ENCODE peak calls at places on chromosomes 3 and 15, in nine cellular contexts. One of them, this sample, is unnamed.

GRCh38 chr3:194218646-194219453 is 82.9 kb downstream of the HES1 start:
- DNase-seq in colonic mucosa: no peak
- DNase-seq in lower lobe of right lung: no peak
- DNase-seq in cardiac muscle cell: no peak
- DNase-seq in CD4-positive, alpha-beta T cell: no peak
- DNase-seq in Panc1: no peak
- DNase-seq in prostate gland: no peak
- DNase-seq in WERI-Rb-1: no peak
- DNase-seq in sigmoid colon: no peak
- DNase-seq in this sample: no peak

GRCh38 chr3:69770219-69770618 is 31.0 kb downstream of the MITF start:
- DNase-seq in cardiac muscle cell: no peak
- DNase-seq in WERI-Rb-1: no peak
- DNase-seq in Panc1: peak
- DNase-seq in prostate gland: no peak
- DNase-seq in lower lobe of right lung: no peak
- DNase-seq in sigmoid colon: no peak
- DNase-seq in colonic mucosa: no peak
- DNase-seq in CD4-positive, alpha-beta T cell: no peak
- DNase-seq in this sample: no peak

GRCh38 chr15:98722645-98723044 is 74.3 kb downstream of the IGF1R start:
- DNase-seq in cardiac muscle cell: no peak
- DNase-seq in lower lobe of right lung: no peak
- DNase-seq in CD4-positive, alpha-beta T cell: no peak
- DNase-seq in WERI-Rb-1: no peak
- DNase-seq in sigmoid colon: no peak
- DNase-seq in prostate gland: no peak
- DNase-seq in colonic mucosa: no peak
- DNase-seq in Panc1: no peak
- DNase-seq in this sample: no peak

GRCh38 chr15:95162521-95162920 is 931.2 kb downstream of the MCTP2 start:
- DNase-seq in colonic mucosa: no peak
- DNase-seq in sigmoid colon: no peak
- DNase-seq in prostate gland: no peak
- DNase-seq in CD4-positive, alpha-beta T cell: no peak
- DNase-seq in Panc1: no peak
- DNase-seq in lower lobe of right lung: no peak
- DNase-seq in cardiac muscle cell: no peak
- DNase-seq in WERI-Rb-1: no peak
- DNase-seq in this sample: no peak

GRCh38 chr15:95304116-95304873 is 1026.2 kb upstream of the NR2F2 start:
- DNase-seq in colonic mucosa: no peak
- DNase-seq in sigmoid colon: peak
- DNase-seq in prostate gland: no peak
- DNase-seq in CD4-positive, alpha-beta T cell: no peak
- DNase-seq in Panc1: no peak
- DNase-seq in lower lobe of right lung: no peak
- DNase-seq in WERI-Rb-1: no peak
- DNase-seq in cardiac muscle cell: peak
- DNase-seq in this sample: no peak

GRCh38 chr3:50624634-50625033 is 7.7 kb downstream of the MAPKAPK3 start:
- DNase-seq in cardiac muscle cell: no peak
- DNase-seq in colonic mucosa: no peak
- DNase-seq in sigmoid colon: no peak
- DNase-seq in Panc1: no peak
- DNase-seq in prostate gland: no peak
- DNase-seq in lower lobe of right lung: no peak
- DNase-seq in CD4-positive, alpha-beta T cell: no peak
- DNase-seq in WERI-Rb-1: no peak
- DNase-seq in this sample: no peak

GRCh38 chr15:27238209-27238608 is 267.2 kb downstream of the GABRG3 start:
- DNase-seq in lower lobe of right lung: no peak
- DNase-seq in sigmoid colon: no peak
- DNase-seq in cardiac muscle cell: no peak
- DNase-seq in Panc1: no peak
- DNase-seq in WERI-Rb-1: no peak
- DNase-seq in prostate gland: no peak
- DNase-seq in colonic mucosa: no peak
- DNase-seq in CD4-positive, alpha-beta T cell: no peak
- DNase-seq in this sample: no peak

GRCh38 chr15:79209116-79209515 is 73.4 kb upstream of the ANKRD34C start:
- DNase-seq in lower lobe of right lung: no peak
- DNase-seq in prostate gland: no peak
- DNase-seq in CD4-positive, alpha-beta T cell: no peak
- DNase-seq in cardiac muscle cell: peak
- DNase-seq in Panc1: no peak
- DNase-seq in sigmoid colon: no peak
- DNase-seq in colonic mucosa: no peak
- DNase-seq in WERI-Rb-1: no peak
- DNase-seq in this sample: no peak

GRCh38 chr3:13391308-13391707 is 28.8 kb downstream of the NUP210 start:
- DNase-seq in sigmoid colon: no peak
- DNase-seq in lower lobe of right lung: no peak
- DNase-seq in WERI-Rb-1: no peak
- DNase-seq in Panc1: no peak
- DNase-seq in CD4-positive, alpha-beta T cell: peak
- DNase-seq in cardiac muscle cell: no peak
- DNase-seq in prostate gland: no peak
- DNase-seq in colonic mucosa: no peak
- DNase-seq in this sample: no peak

GRCh38 chr3:15974647-15975046 is 176.9 kb upstream of the ANKRD28 start:
- DNase-seq in colonic mucosa: no peak
- DNase-seq in Panc1: no peak
- DNase-seq in WERI-Rb-1: no peak
- DNase-seq in cardiac muscle cell: no peak
- DNase-seq in CD4-positive, alpha-beta T cell: no peak
- DNase-seq in prostate gland: no peak
- DNase-seq in sigmoid colon: no peak
- DNase-seq in lower lobe of right lung: no peak
- DNase-seq in this sample: no peak

GRCh38 chr15:36362508-36362907 is 216.9 kb upstream of the CDIN1 start:
- DNase-seq in CD4-positive, alpha-beta T cell: no peak
- DNase-seq in Panc1: no peak
- DNase-seq in prostate gland: no peak
- DNase-seq in WERI-Rb-1: no peak
- DNase-seq in lower lobe of right lung: no peak
- DNase-seq in colonic mucosa: no peak
- DNase-seq in cardiac muscle cell: peak
- DNase-seq in sigmoid colon: no peak
- DNase-seq in this sample: no peak

GRCh38 chr3:128726691-128727031 is 678 bp downstream of the RAB7A start:
- DNase-seq in prostate gland: peak
- DNase-seq in lower lobe of right lung: peak
- DNase-seq in WERI-Rb-1: no peak
- DNase-seq in Panc1: peak
- DNase-seq in CD4-positive, alpha-beta T cell: peak
- DNase-seq in colonic mucosa: peak
- DNase-seq in cardiac muscle cell: peak
- DNase-seq in sigmoid colon: peak
- DNase-seq in this sample: peak

GRCh38 chr15:26722621-26723160 is 50.2 kb downstream of the GABRB3 start:
- DNase-seq in cardiac muscle cell: no peak
- DNase-seq in prostate gland: no peak
- DNase-seq in lower lobe of right lung: no peak
- DNase-seq in Panc1: no peak
- DNase-seq in colonic mucosa: no peak
- DNase-seq in CD4-positive, alpha-beta T cell: no peak
- DNase-seq in WERI-Rb-1: no peak
- DNase-seq in sigmoid colon: no peak
- DNase-seq in this sample: no peak

GRCh38 chr3:86990171-86990733 is 697 bp downstream of the VGLL3 start:
- DNase-seq in WERI-Rb-1: peak
- DNase-seq in cardiac muscle cell: no peak
- DNase-seq in Panc1: no peak
- DNase-seq in prostate gland: peak
- DNase-seq in lower lobe of right lung: peak
- DNase-seq in colonic mucosa: no peak
- DNase-seq in CD4-positive, alpha-beta T cell: no peak
- DNase-seq in sigmoid colon: peak
- DNase-seq in this sample: peak

GRCh38 chr3:40847571-40847992 is 322.8 kb downstream of the ZNF621 start:
- DNase-seq in Panc1: no peak
- DNase-seq in CD4-positive, alpha-beta T cell: no peak
- DNase-seq in prostate gland: peak
- DNase-seq in colonic mucosa: no peak
- DNase-seq in sigmoid colon: no peak
- DNase-seq in WERI-Rb-1: no peak
- DNase-seq in cardiac muscle cell: peak
- DNase-seq in lower lobe of right lung: no peak
- DNase-seq in this sample: no peak

GRCh38 chr15:49987198-49987785 is 131.7 kb downstream of the ATP8B4 start:
- DNase-seq in cardiac muscle cell: no peak
- DNase-seq in WERI-Rb-1: no peak
- DNase-seq in colonic mucosa: no peak
- DNase-seq in prostate gland: peak
- DNase-seq in Panc1: no peak
- DNase-seq in sigmoid colon: no peak
- DNase-seq in lower lobe of right lung: no peak
- DNase-seq in CD4-positive, alpha-beta T cell: no peak
- DNase-seq in this sample: no peak

GRCh38 chr3:107910713-107911259 is 180.0 kb downstream of the CD47 start:
- DNase-seq in WERI-Rb-1: no peak
- DNase-seq in Panc1: no peak
- DNase-seq in colonic mucosa: no peak
- DNase-seq in CD4-positive, alpha-beta T cell: no peak
- DNase-seq in cardiac muscle cell: no peak
- DNase-seq in prostate gland: no peak
- DNase-seq in lower lobe of right lung: no peak
- DNase-seq in sigmoid colon: no peak
- DNase-seq in this sample: no peak

GRCh38 chr3:61802772-61803171 is 241.4 kb downstream of the PTPRG start:
- DNase-seq in lower lobe of right lung: no peak
- DNase-seq in colonic mucosa: no peak
- DNase-seq in prostate gland: no peak
- DNase-seq in CD4-positive, alpha-beta T cell: no peak
- DNase-seq in cardiac muscle cell: no peak
- DNase-seq in WERI-Rb-1: no peak
- DNase-seq in Panc1: no peak
- DNase-seq in sigmoid colon: no peak
- DNase-seq in this sample: no peak

GRCh38 chr3:15064299-15064834 is 748 bp downstream of the MRPS25 start:
- DNase-seq in Panc1: no peak
- DNase-seq in cardiac muscle cell: no peak
- DNase-seq in prostate gland: no peak
- DNase-seq in WERI-Rb-1: peak
- DNase-seq in sigmoid colon: no peak
- DNase-seq in lower lobe of right lung: no peak
- DNase-seq in CD4-positive, alpha-beta T cell: no peak
- DNase-seq in colonic mucosa: peak
- DNase-seq in this sample: no peak

GRCh38 chr3:170640737-170641171 is 54.9 kb upstream of the SLC7A14 start:
- DNase-seq in cardiac muscle cell: no peak
- DNase-seq in sigmoid colon: no peak
- DNase-seq in colonic mucosa: no peak
- DNase-seq in Panc1: no peak
- DNase-seq in lower lobe of right lung: no peak
- DNase-seq in CD4-positive, alpha-beta T cell: no peak
- DNase-seq in prostate gland: no peak
- DNase-seq in WERI-Rb-1: no peak
- DNase-seq in this sample: no peak

GRCh38 chr15:48052871-48053383 is 67.9 kb upstream of the SLC24A5 start:
- DNase-seq in lower lobe of right lung: no peak
- DNase-seq in CD4-positive, alpha-beta T cell: no peak
- DNase-seq in WERI-Rb-1: peak
- DNase-seq in cardiac muscle cell: no peak
- DNase-seq in sigmoid colon: no peak
- DNase-seq in colonic mucosa: no peak
- DNase-seq in prostate gland: no peak
- DNase-seq in Panc1: no peak
- DNase-seq in this sample: no peak

GRCh38 chr15:70291696-70292510 is 194.2 kb upstream of the TLE3 start:
- DNase-seq in CD4-positive, alpha-beta T cell: no peak
- DNase-seq in colonic mucosa: no peak
- DNase-seq in prostate gland: no peak
- DNase-seq in sigmoid colon: no peak
- DNase-seq in lower lobe of right lung: no peak
- DNase-seq in WERI-Rb-1: no peak
- DNase-seq in cardiac muscle cell: no peak
- DNase-seq in Panc1: no peak
- DNase-seq in this sample: peak

GRCh38 chr3:152964901-152965609 is 130.1 kb downstream of the P2RY1 start:
- DNase-seq in cardiac muscle cell: no peak
- DNase-seq in WERI-Rb-1: no peak
- DNase-seq in prostate gland: no peak
- DNase-seq in lower lobe of right lung: no peak
- DNase-seq in sigmoid colon: no peak
- DNase-seq in Panc1: no peak
- DNase-seq in CD4-positive, alpha-beta T cell: no peak
- DNase-seq in colonic mucosa: no peak
- DNase-seq in this sample: no peak
- H3K27ac ChIP-seq in cardiac muscle cell: no peak
- H3K27ac ChIP-seq in WERI-Rb-1: no peak
- H3K27ac ChIP-seq in prostate gland: no peak
- H3K27ac ChIP-seq in lower lobe of right lung: no peak
- H3K27ac ChIP-seq in sigmoid colon: no peak
- H3K27ac ChIP-seq in Panc1: no peak
- H3K27ac ChIP-seq in CD4-positive, alpha-beta T cell: no peak
- H3K27ac ChIP-seq in colonic mucosa: no peak
- H3K27ac ChIP-seq in this sample: no peak

DNA sequence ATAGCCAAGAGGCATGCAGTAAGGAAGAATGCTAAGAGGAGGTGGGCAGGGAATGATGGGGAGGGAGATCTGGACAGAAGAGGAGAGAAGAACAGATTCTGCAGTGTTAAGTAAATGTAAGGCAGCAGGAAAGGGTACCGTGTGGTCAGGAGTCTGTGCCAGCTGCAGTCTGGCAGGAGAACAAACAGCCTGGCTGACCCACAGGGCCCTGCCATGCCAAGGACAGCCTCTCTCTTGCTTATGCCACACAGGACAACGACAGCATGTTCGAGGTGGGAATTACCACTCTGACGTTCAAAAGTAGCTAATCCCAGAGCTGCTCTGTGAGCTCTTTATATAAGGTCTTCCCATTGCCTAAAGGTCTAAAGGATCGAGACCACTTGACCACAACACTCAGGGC is 31.3 kb downstream of the DAPK2 start:
- DNase-seq in colonic mucosa: no peak
- DNase-seq in prostate gland: no peak
- DNase-seq in lower lobe of right lung: no peak
- DNase-seq in CD4-positive, alpha-beta T cell: no peak
- DNase-seq in WERI-Rb-1: no peak
- DNase-seq in sigmoid colon: no peak
- DNase-seq in cardiac muscle cell: no peak
- DNase-seq in Panc1: no peak
- DNase-seq in this sample: no peak
- H3K27ac ChIP-seq in colonic mucosa: no peak
- H3K27ac ChIP-seq in prostate gland: no peak
- H3K27ac ChIP-seq in lower lobe of right lung: peak
- H3K27ac ChIP-seq in CD4-positive, alpha-beta T cell: no peak
- H3K27ac ChIP-seq in WERI-Rb-1: no peak
- H3K27ac ChIP-seq in sigmoid colon: no peak
- H3K27ac ChIP-seq in cardiac muscle cell: no peak
- H3K27ac ChIP-seq in Panc1: no peak
- H3K27ac ChIP-seq in this sample: no peak

GRCh38 chr15:85622432-85622831 is 172.3 kb downstream of the KLHL25 start:
- DNase-seq in lower lobe of right lung: no peak
- DNase-seq in cardiac muscle cell: no peak
- DNase-seq in Panc1: no peak
- DNase-seq in WERI-Rb-1: peak
- DNase-seq in CD4-positive, alpha-beta T cell: no peak
- DNase-seq in sigmoid colon: no peak
- DNase-seq in prostate gland: no peak
- DNase-seq in colonic mucosa: no peak
- DNase-seq in this sample: no peak
- H3K27ac ChIP-seq in lower lobe of right lung: peak
- H3K27ac ChIP-seq in cardiac muscle cell: peak
- H3K27ac ChIP-seq in Panc1: no peak
- H3K27ac ChIP-seq in WERI-Rb-1: no peak
- H3K27ac ChIP-seq in CD4-positive, alpha-beta T cell: no peak
- H3K27ac ChIP-seq in sigmoid colon: peak
- H3K27ac ChIP-seq in prostate gland: peak
- H3K27ac ChIP-seq in colonic mucosa: peak
- H3K27ac ChIP-seq in this sample: no peak

GRCh38 chr15:90903733-90904536 is 833 bp downstream of the MAN2A2 start:
- DNase-seq in prostate gland: no peak
- DNase-seq in cardiac muscle cell: peak
- DNase-seq in WERI-Rb-1: peak
- DNase-seq in Panc1: no peak
- DNase-seq in sigmoid colon: no peak
- DNase-seq in colonic mucosa: peak
- DNase-seq in CD4-positive, alpha-beta T cell: no peak
- DNase-seq in lower lobe of right lung: peak
- DNase-seq in this sample: no peak
- H3K27ac ChIP-seq in prostate gland: peak
- H3K27ac ChIP-seq in cardiac muscle cell: peak
- H3K27ac ChIP-seq in WERI-Rb-1: no peak
- H3K27ac ChIP-seq in Panc1: peak
- H3K27ac ChIP-seq in sigmoid colon: peak
- H3K27ac ChIP-seq in colonic mucosa: peak
- H3K27ac ChIP-seq in CD4-positive, alpha-beta T cell: peak
- H3K27ac ChIP-seq in lower lobe of right lung: peak
- H3K27ac ChIP-seq in this sample: peak